ENCODE peak calls at places on chromosomes 12 and 14, in eight cellular contexts. P is stomach, Y is suprapubic skin, B is sigmoid colon, X is SK-N-SH, E is GM12878, Q is ovary, C is upper lobe of left lung. O is an unnamed sample. For H3K36me3, the result is how much of the 10 kb centered on the place peaks cover.

GRCh38 chr12:11677752-11678151 is 28.3 kb downstream of the ETV6 start:
- DNase-seq in P (no peak), Y (no peak), B (no peak), X (no peak), E (no peak), Q (no peak), C (no peak), O (no peak)

GRCh38 chr12:112130461-112130998 is 5.2 kb downstream of the TRAFD1 start:
- DNase-seq in P (no peak), Y (no peak), B (no peak), X (no peak), E (peak), Q (no peak), C (no peak), O (no peak)

GRCh38 chr12:15787801-15788200 is 1.4 kb downstream of the EPS8 start:
- DNase-seq in P (no peak), Y (no peak), B (no peak), X (no peak), E (no peak), Q (no peak), C (no peak), O (no peak)

GRCh38 chr14:73741876-73742519 is 27.8 kb upstream of the PNMA1 start:
- DNase-seq in P (no peak), Y (peak), B (peak), X (peak), E (no peak), Q (no peak), C (no peak), O (no peak)

GRCh38 chr14:105532735-105533141 is 6.4 kb downstream of the TMEM121 start:
- DNase-seq in P (no peak), Y (peak), B (peak), X (peak), E (no peak), Q (no peak), C (no peak), O (no peak)

GRCh38 chr14:74868739-74869138 is 7.2 kb downstream of the PROX2 start:
- DNase-seq in P (no peak), Y (no peak), B (no peak), X (no peak), E (no peak), Q (no peak), C (no peak), O (no peak)

GRCh38 chr12:97940629-97941028 is 478.0 kb downstream of the RMST start:
- DNase-seq in P (no peak), Y (no peak), B (no peak), X (no peak), E (no peak), Q (no peak), C (no peak), O (no peak)

GRCh38 chr12:16605666-16606116 is 271 bp downstream of the LMO3 start:
- DNase-seq in P (no peak), Y (peak), B (peak), X (peak), E (no peak), Q (no peak), C (no peak), O (no peak)

GRCh38 chr12:67645571-67645970 is 3.0 kb upstream of the DYRK2 start:
- DNase-seq in P (no peak), Y (no peak), B (no peak), X (no peak), E (no peak), Q (no peak), C (no peak), O (no peak)

GRCh38 chr12:107511292-107511691 is 174.3 kb upstream of the PWP1 start:
- DNase-seq in P (no peak), Y (no peak), B (no peak), X (no peak), E (no peak), Q (no peak), C (no peak), O (no peak)

GRCh38 chr12:6981152-6982052 is 10.7 kb downstream of the EMG1 start:
- DNase-seq in P (peak), Y (no peak), B (no peak), X (no peak), E (no peak), Q (no peak), C (no peak), O (no peak)

GRCh38 chr12:56206373-56207166 is 15.2 kb downstream of the RNF41 start:
- DNase-seq in P (peak), Y (no peak), B (peak), X (peak), E (no peak), Q (peak), C (peak), O (peak)

GRCh38 chr12:80967565-80967964 is 29.8 kb upstream of the LIN7A start:
- DNase-seq in P (no peak), Y (no peak), B (no peak), X (no peak), E (no peak), Q (no peak), C (no peak), O (no peak)

GRCh38 chr12:79689477-79690155 is 1.1 kb downstream of the PAWR start:
- DNase-seq in P (peak), Y (peak), B (no peak), X (peak), E (no peak), Q (peak), C (peak), O (peak)

GRCh38 chr14:23457587-23458445 is 11.7 kb upstream of the NGDN start:
- DNase-seq in P (no peak), Y (no peak), B (no peak), X (no peak), E (no peak), Q (no peak), C (no peak), O (peak)

GRCh38 chr12:114636723-114637480 is 47.1 kb downstream of the TBX3 start:
- DNase-seq in P (no peak), Y (no peak), B (no peak), X (peak), E (no peak), Q (no peak), C (no peak), O (peak)

GRCh38 chr12:131894981-131895639 is 688 bp downstream of the ULK1 start:
- DNase-seq in P (peak), Y (peak), B (peak), X (peak), E (no peak), Q (no peak), C (no peak), O (peak)

GRCh38 chr14:51715742-51716141 is 64.0 kb downstream of the FRMD6 start:
- DNase-seq in P (no peak), Y (no peak), B (no peak), X (no peak), E (no peak), Q (no peak), C (no peak), O (no peak)

GRCh38 chr12:19894803-19895202 is 455.5 kb downstream of the AEBP2 start:
- DNase-seq in P (no peak), Y (no peak), B (no peak), X (no peak), E (peak), Q (no peak), C (no peak), O (no peak)

GRCh38 chr14:99186956-99187690 is 84.9 kb downstream of the BCL11B start:
- DNase-seq in P (no peak), Y (no peak), B (no peak), X (no peak), E (no peak), Q (no peak), C (no peak), O (no peak)

GRCh38 chr14:91154851-91155625 is 41.2 kb downstream of the DGLUCY start:
- DNase-seq in P (peak), Y (no peak), B (peak), X (peak), E (no peak), Q (peak), C (peak), O (peak)

GRCh38 chr12:85633491-85633890 is 202.7 kb downstream of the RASSF9 start:
- DNase-seq in P (no peak), Y (no peak), B (no peak), X (no peak), E (no peak), Q (no peak), C (no peak), O (no peak)

GRCh38 chr12:111578276-111578970 is 20.7 kb downstream of the ATXN2 start:
- DNase-seq in P (no peak), Y (no peak), B (no peak), X (no peak), E (no peak), Q (no peak), C (no peak), O (no peak)

GRCh38 chr14:51539571-51540037 is 112.1 kb upstream of the FRMD6 start:
- DNase-seq in P (no peak), Y (no peak), B (no peak), X (no peak), E (no peak), Q (no peak), C (no peak), O (no peak)

GRCh38 chr12:106139422-106140141 is 828 bp upstream of the NUAK1 start:
- DNase-seq in P (peak), Y (peak), B (peak), X (no peak), E (no peak), Q (peak), C (peak), O (peak)

GRCh38 chr12:10663869-10664268 is 10.0 kb downstream of the STYK1 start:
- DNase-seq in P (no peak), Y (no peak), B (no peak), X (no peak), E (no peak), Q (no peak), C (no peak), O (no peak)

GRCh38 chr12:96425321-96425720 is 25.1 kb upstream of the CDK17 start:
- DNase-seq in P (no peak), Y (no peak), B (no peak), X (no peak), E (no peak), Q (no peak), C (no peak), O (no peak)

GRCh38 chr14:22380511-22381455 is 208.2 kb downstream of the DAD1 start:
- DNase-seq in P (no peak), Y (no peak), B (no peak), X (no peak), E (no peak), Q (no peak), C (no peak), O (no peak)

GRCh38 chr12:113594967-113595366 is 123.3 kb upstream of the LHX5 start:
- DNase-seq in P (no peak), Y (no peak), B (no peak), X (no peak), E (no peak), Q (no peak), C (no peak), O (no peak)

DNA sequence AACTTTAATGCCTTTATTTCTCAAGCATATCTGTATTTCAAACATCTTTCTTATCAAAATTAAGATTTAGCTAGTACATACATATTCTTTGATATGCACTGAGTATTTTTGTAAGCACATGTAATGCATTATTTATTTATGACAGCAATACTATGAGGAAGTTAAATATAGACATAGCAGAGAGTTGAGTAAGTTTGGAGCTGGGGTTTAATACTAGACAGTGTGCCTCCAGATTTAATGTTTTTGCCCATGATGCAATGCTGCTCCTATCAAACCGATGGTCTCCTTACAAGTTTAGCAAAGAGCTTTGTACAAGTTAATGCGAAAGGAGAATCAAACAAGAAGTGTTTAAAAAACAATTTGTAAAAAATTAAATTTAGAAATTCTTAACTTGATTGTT is 826.6 kb upstream of the MGAT4C start:
- DNase-seq in P (no peak), Y (no peak), B (no peak), X (no peak), E (no peak), Q (no peak), C (no peak), O (no peak)
- TF ChIP-seq EP300 in P (no peak), Y (no peak), B (no peak), X (no peak), E (no peak), Q (no peak), C (no peak), O (no peak)

GRCh38 chr14:64707661-64708060 is 3.4 kb downstream of the PLEKHG3 start:
- DNase-seq in P (no peak), Y (peak), B (peak), X (no peak), E (no peak), Q (no peak), C (peak), O (peak)

GRCh38 chr14:64708148-64709004 is 4.2 kb downstream of the PLEKHG3 start:
- DNase-seq in P (no peak), Y (peak), B (peak), X (no peak), E (no peak), Q (no peak), C (peak), O (no peak)

GRCh38 chr14:64706119-64706465 is 1.9 kb downstream of the PLEKHG3 start:
- DNase-seq in P (no peak), Y (peak), B (peak), X (no peak), E (no peak), Q (no peak), C (no peak), O (no peak)

GRCh38 chr14:64705406-64706118 is 1.3 kb downstream of the PLEKHG3 start:
- DNase-seq in P (no peak), Y (peak), B (peak), X (peak), E (no peak), Q (peak), C (peak), O (no peak)

DNA sequence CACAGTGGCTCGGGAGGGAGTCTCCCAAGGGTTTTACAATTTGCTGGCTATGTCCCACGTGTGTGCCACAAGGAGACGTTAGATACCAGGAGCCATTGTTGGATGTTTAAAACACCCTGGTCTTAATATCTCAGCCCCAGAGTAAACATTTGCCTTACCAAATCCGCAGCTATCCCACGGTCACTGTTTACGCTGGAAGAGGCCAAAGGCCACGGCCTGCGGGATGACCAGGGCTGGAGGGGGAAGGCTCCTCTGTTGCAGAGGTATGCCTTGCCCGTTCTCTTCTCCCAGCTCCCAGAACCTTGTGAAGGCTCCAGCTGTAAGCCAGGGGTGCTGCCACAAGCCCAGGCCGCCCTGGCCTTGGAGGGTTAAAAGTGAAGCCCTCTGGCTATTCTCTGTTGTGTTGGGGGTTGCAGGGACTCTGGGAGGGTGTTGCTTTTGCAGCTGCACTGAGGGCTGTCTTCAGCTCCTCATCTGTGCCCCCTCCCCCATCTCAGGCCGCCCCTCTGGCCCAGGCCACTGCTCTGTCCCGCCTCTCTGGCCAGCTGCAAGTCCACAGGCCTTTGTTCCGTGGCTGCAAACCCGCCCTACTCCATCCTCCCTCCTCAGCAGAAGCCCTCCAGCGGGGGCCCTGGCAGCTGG is 2.4 kb downstream of the PLEKHG3 start:
- DNase-seq in P (no peak), Y (peak), B (peak), X (peak), E (no peak), Q (peak), C (no peak), O (no peak)
- H3K4me3 ChIP-seq in P (no peak), Y (peak), B (peak), X (no peak), E (no peak), Q (peak), C (peak), O (peak)

GRCh38 chr12:53274445-53274844 is 6.3 kb downstream of the ESPL1 start:
- DNase-seq in P (no peak), Y (no peak), B (no peak), X (no peak), E (no peak), Q (no peak), C (no peak), O (no peak)

GRCh38 chr12:53277981-53278380 is 9.9 kb downstream of the ESPL1 start:
- DNase-seq in P (no peak), Y (no peak), B (no peak), X (no peak), E (no peak), Q (no peak), C (no peak), O (no peak)

GRCh38 chr12:53279888-53280498 is 11.9 kb downstream of the ESPL1 start:
- DNase-seq in P (no peak), Y (no peak), B (no peak), X (no peak), E (no peak), Q (no peak), C (no peak), O (no peak)

GRCh38 chr12:53279283-53279869 is 11.3 kb downstream of the ESPL1 start:
- DNase-seq in P (no peak), Y (no peak), B (no peak), X (no peak), E (no peak), Q (no peak), C (no peak), O (peak)

GRCh38 chr12:53276511-53276910 is 8.4 kb downstream of the ESPL1 start:
- DNase-seq in P (no peak), Y (no peak), B (no peak), X (no peak), E (no peak), Q (no peak), C (no peak), O (no peak)
- H3K36me3 ChIP-seq in P (under half), Y (under half), B (under half), X (under half), E (under half), Q (under half), C (under half), O (under half)

DNA sequence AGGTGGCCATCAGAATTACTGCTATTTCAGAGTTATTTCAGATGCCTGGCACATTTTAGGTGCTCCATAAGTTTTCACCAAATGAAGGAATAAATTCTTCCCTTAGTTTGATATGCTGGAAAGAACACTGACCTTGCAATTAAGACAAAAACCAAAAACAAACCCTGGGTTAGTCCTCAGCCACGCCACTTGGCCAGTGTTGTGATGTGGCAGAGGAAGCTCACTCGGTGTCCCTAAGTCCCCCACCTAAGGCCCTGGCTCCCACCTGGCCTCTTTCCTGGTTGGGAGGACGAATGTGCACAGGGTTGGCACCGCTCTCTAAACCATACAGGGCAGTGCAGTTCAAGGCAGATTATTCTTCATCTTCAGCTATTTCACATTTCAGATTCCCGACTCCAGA is 13.7 kb upstream of the FGF23 start:
- DNase-seq in P (no peak), Y (no peak), B (no peak), X (no peak), E (no peak), Q (no peak), C (no peak), O (no peak)
- TF ChIP-seq EP300 in P (no peak), Y (no peak), B (no peak), X (no peak), E (no peak), Q (no peak), C (no peak), O (no peak)

GRCh38 chr12:54051916-54052744 is 1.5 kb upstream of the HOXC4 start:
- DNase-seq in P (no peak), Y (no peak), B (no peak), X (peak), E (no peak), Q (no peak), C (no peak), O (no peak)
- H3K4me3 ChIP-seq in P (peak), Y (peak), B (no peak), X (no peak), E (peak), Q (no peak), C (no peak), O (no peak)

DNA sequence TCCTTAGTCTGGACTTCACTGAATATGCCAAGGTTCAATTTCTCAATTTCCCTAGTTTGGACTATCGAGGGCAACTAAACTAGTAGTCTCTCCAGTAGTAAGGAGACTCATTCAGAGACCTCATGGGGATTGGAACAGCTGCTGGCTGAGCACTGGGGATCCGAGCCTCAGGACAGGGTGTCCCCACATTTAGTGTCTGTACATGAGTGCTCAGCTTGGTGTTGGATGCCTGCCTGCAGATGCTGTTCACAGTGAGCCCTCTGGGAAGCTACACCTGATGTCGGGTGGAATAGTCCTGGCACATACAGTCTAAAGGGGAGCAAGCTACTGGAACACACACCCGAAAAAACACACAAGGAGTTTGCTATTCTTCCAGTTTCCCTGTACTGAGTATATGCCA is 820 bp upstream of the FGF23 start:
- DNase-seq in P (no peak), Y (no peak), B (no peak), X (no peak), E (no peak), Q (no peak), C (no peak), O (no peak)
- H3K36me3 ChIP-seq in P (under half), Y (under half), B (under half), X (under half), E (under half), Q (under half), C (under half), O (under half)

DNA sequence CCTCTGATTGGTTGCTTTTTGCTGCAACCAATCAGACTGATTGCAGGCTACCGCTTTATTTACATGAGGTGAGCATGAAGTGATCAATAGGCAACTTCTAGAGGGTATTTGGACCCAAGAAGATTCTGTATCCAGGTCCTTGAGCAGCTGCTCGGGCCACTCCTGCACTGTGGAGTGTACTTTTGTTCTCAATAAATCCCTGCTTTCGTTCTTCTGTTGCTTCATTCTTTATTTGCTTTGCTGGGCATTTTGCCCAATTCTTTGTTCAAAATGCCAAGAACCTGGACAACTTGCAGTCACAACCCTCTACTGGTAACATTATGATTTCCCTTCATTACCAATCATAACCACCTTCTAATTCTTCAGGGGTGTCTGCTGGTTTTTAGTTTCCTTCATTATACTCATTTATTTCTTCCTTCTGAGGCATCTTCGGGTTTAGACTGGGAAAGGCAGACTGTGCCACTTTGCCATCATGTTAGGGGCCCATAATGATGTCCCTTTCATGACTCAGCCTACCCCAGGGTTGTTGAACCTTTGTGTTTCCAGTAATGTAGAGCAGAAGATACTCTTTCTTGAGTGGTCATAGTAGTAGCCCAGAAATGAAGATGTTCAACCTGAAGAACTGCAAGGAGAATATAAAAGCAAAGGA is 43.4 kb upstream of the LIMA1 start:
- DNase-seq in P (peak), Y (no peak), B (no peak), X (no peak), E (no peak), Q (no peak), C (peak), O (peak)
- TF ChIP-seq EP300 in P (no peak), Y (no peak), B (no peak), X (no peak), E (no peak), Q (no peak), C (no peak), O (no peak)